ENCODE peak calls at places on chromosomes 3 and 15, in four cellular contexts. One of them, this sample, is unnamed.

GRCh38 chr3:178968996-178969700 is 102.5 kb downstream of the ZMAT3 start:
- DNase-seq in HepG2: no peak
- DNase-seq in GM12878: peak; percentile 46
- DNase-seq in K562: no peak
- DNase-seq in this sample: no peak

GRCh38 chr3:188266581-188267274 is 112.8 kb downstream of the LPP start:
- DNase-seq in GM12878: no peak
- DNase-seq in K562: no peak
- DNase-seq in HepG2: no peak
- DNase-seq in this sample: no peak

GRCh38 chr15:28107111-28107893 is 8.2 kb upstream of the OCA2 start:
- DNase-seq in K562: no peak
- DNase-seq in GM12878: no peak
- DNase-seq in HepG2: no peak
- DNase-seq in this sample: no peak

GRCh38 chr3:38755130-38755529 is 60.9 kb downstream of the SCN10A start:
- DNase-seq in K562: no peak
- DNase-seq in HepG2: no peak
- DNase-seq in GM12878: no peak
- DNase-seq in this sample: no peak

GRCh38 chr3:196740476-196741400 is 1.1 kb downstream of the PAK2 start:
- DNase-seq in K562: peak; percentile 14
- DNase-seq in GM12878: no peak
- DNase-seq in HepG2: peak; percentile 45
- DNase-seq in this sample: no peak

GRCh38 chr15:101273534-101273933 is 3.8 kb downstream of the SELENOS start:
- DNase-seq in K562: no peak
- DNase-seq in GM12878: no peak
- DNase-seq in HepG2: no peak
- DNase-seq in this sample: no peak

GRCh38 chr3:108407858-108408257 is 102.5 kb downstream of the MYH15 start:
- DNase-seq in HepG2: no peak
- DNase-seq in K562: no peak
- DNase-seq in GM12878: no peak
- DNase-seq in this sample: no peak

GRCh38 chr3:112090899-112091586 is 4.9 kb downstream of the C3orf52 start:
- DNase-seq in GM12878: no peak
- DNase-seq in K562: no peak
- DNase-seq in HepG2: no peak
- DNase-seq in this sample: no peak

GRCh38 chr3:43496740-43497375 is 125.0 kb downstream of the ANO10 start:
- DNase-seq in K562: no peak
- DNase-seq in HepG2: no peak
- DNase-seq in GM12878: no peak
- DNase-seq in this sample: no peak

GRCh38 chr3:81837071-81837593 is 75.7 kb upstream of the GBE1 start:
- DNase-seq in K562: no peak
- DNase-seq in GM12878: no peak
- DNase-seq in HepG2: no peak
- DNase-seq in this sample: peak; percentile 2

GRCh38 chr3:49715611-49716121 is 3.8 kb downstream of the AMIGO3 start:
- DNase-seq in K562: no peak
- DNase-seq in GM12878: no peak
- DNase-seq in HepG2: no peak
- DNase-seq in this sample: no peak

GRCh38 chr3:28698706-28699105 is 350.1 kb upstream of the AZI2 start:
- DNase-seq in HepG2: no peak
- DNase-seq in GM12878: no peak
- DNase-seq in K562: no peak
- DNase-seq in this sample: no peak

GRCh38 chr3:42276419-42277132 is 10.6 kb upstream of the CCK start:
- DNase-seq in HepG2: no peak
- DNase-seq in GM12878: peak; percentile 34
- DNase-seq in K562: no peak
- DNase-seq in this sample: no peak

GRCh38 chr3:39065197-39065596 is 13.4 kb downstream of the WDR48 start:
- DNase-seq in K562: peak; percentile 71
- DNase-seq in GM12878: no peak
- DNase-seq in HepG2: peak; percentile 29
- DNase-seq in this sample: peak; percentile 51

GRCh38 chr3:178236555-178237277 is 299.5 kb upstream of the KCNMB2 start:
- DNase-seq in GM12878: no peak
- DNase-seq in K562: no peak
- DNase-seq in HepG2: no peak
- DNase-seq in this sample: no peak

GRCh38 chr3:165466856-165467255 is 270.7 kb upstream of the SLITRK3 start:
- DNase-seq in K562: no peak
- DNase-seq in GM12878: no peak
- DNase-seq in HepG2: no peak
- DNase-seq in this sample: no peak

GRCh38 chr3:19947549-19948071 is 713 bp downstream of the RAB5A start:
- DNase-seq in HepG2: peak; percentile 42
- DNase-seq in K562: peak; percentile 66
- DNase-seq in GM12878: no peak
- DNase-seq in this sample: peak; percentile 62

GRCh38 chr3:88231207-88231606 is 81.4 kb downstream of the C3orf38 start:
- DNase-seq in HepG2: peak; percentile 2
- DNase-seq in GM12878: no peak
- DNase-seq in K562: no peak
- DNase-seq in this sample: no peak
- TF ChIP-seq POLR2AphosphoS2 in HepG2: no peak
- TF ChIP-seq POLR2AphosphoS2 in GM12878: no peak
- TF ChIP-seq POLR2AphosphoS2 in K562: no peak
- TF ChIP-seq POLR2AphosphoS2 in this sample: no peak

DNA sequence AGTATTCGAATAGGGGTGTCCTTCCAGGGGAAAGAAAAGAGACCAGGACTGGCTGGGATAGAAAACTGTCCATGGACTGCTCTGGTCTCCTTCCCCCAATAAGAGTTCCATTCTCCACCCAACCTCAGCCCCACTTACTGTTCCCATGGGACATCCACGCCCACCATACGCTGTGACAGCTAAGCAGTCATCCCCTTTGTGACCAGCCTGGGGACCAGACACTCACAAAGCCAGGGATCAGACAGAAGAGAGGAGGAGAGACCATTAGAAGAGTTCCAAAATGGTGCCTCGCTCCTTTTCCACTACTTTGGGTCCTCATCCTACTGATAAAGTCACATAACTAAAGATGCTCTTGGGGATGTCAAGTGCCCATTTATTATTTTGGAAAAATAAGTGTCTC is 27.6 kb upstream of the GNB5 start:
- DNase-seq in HepG2: no peak
- DNase-seq in GM12878: no peak
- DNase-seq in K562: no peak
- DNase-seq in this sample: no peak
- TF ChIP-seq POLR2AphosphoS2 in HepG2: no peak
- TF ChIP-seq POLR2AphosphoS2 in GM12878: no peak
- TF ChIP-seq POLR2AphosphoS2 in K562: no peak
- TF ChIP-seq POLR2AphosphoS2 in this sample: no peak

GRCh38 chr15:80127911-80128310 is 24.9 kb upstream of the FAH start:
- DNase-seq in K562: no peak
- DNase-seq in GM12878: no peak
- DNase-seq in HepG2: no peak
- DNase-seq in this sample: no peak

GRCh38 chr15:80118956-80119355 is 33.8 kb upstream of the FAH start:
- DNase-seq in HepG2: no peak
- DNase-seq in GM12878: no peak
- DNase-seq in K562: no peak
- DNase-seq in this sample: no peak

GRCh38 chr15:80121546-80121945 is 31.3 kb upstream of the FAH start:
- DNase-seq in K562: no peak
- DNase-seq in GM12878: no peak
- DNase-seq in HepG2: no peak
- DNase-seq in this sample: no peak

GRCh38 chr15:80120636-80121035 is 32.2 kb upstream of the FAH start:
- DNase-seq in GM12878: no peak
- DNase-seq in HepG2: no peak
- DNase-seq in K562: no peak
- DNase-seq in this sample: no peak

DNA sequence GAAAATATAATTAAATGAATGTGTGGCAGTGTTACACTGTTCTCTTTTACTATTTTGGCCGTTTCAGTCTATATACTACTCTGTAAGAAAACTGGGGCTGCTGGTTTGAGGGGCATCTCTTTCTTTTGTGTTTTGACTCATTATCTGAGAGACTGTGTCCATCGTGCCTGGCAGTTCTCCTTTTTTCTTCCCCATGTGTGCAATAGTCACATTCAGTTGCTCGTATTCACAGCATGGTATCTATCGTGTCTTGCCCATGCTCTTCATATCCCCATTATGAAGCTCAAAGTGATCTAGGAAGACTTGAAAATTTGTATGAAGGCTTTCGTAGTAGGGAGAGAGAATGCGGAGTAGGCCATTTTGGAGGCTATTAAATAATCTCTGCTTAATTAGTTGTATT is 29.8 kb upstream of the FAH start:
- DNase-seq in GM12878: no peak
- DNase-seq in K562: no peak
- DNase-seq in HepG2: no peak
- DNase-seq in this sample: no peak
- TF ChIP-seq POLR2AphosphoS2 in GM12878: no peak
- TF ChIP-seq POLR2AphosphoS2 in K562: no peak
- TF ChIP-seq POLR2AphosphoS2 in HepG2: no peak
- TF ChIP-seq POLR2AphosphoS2 in this sample: no peak

DNA sequence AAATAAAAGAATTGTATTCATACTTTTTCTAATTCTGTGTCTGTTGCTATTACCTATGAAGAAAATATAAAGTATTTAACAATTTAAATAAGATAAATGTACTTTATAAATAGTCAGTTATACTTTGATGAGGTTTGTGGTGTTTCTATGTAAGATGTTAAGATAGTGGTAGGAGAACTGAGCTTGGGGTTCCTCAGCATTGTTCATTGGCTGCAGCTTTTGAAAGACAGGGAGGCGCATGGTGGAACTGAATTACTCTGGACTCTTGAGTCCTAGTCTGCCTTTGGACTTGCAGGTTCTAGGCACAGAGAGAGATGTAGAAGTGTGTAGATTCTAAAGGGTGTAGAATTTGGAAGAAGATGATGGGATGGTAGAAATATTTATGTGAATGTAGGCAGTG is 23.1 kb downstream of the LMLN start:
- DNase-seq in GM12878: no peak
- DNase-seq in K562: no peak
- DNase-seq in HepG2: no peak
- DNase-seq in this sample: no peak
- TF ChIP-seq POLR2AphosphoS2 in GM12878: no peak
- TF ChIP-seq POLR2AphosphoS2 in K562: no peak
- TF ChIP-seq POLR2AphosphoS2 in HepG2: no peak
- TF ChIP-seq POLR2AphosphoS2 in this sample: no peak

GRCh38 chr3:136069933-136070332 is 104.4 kb downstream of the PPP2R3A start:
- DNase-seq in GM12878: no peak
- DNase-seq in HepG2: no peak
- DNase-seq in K562: no peak
- DNase-seq in this sample: no peak
- TF ChIP-seq POLR2AphosphoS2 in GM12878: no peak
- TF ChIP-seq POLR2AphosphoS2 in HepG2: no peak
- TF ChIP-seq POLR2AphosphoS2 in K562: no peak
- TF ChIP-seq POLR2AphosphoS2 in this sample: no peak

GRCh38 chr15:70778258-70779076 is 15.1 kb upstream of the UACA start:
- DNase-seq in HepG2: no peak
- DNase-seq in GM12878: no peak
- DNase-seq in K562: no peak
- DNase-seq in this sample: peak; percentile 73

GRCh38 chr15:70770863-70771262 is 7.5 kb upstream of the UACA start:
- DNase-seq in HepG2: no peak
- DNase-seq in K562: no peak
- DNase-seq in GM12878: no peak
- DNase-seq in this sample: peak; percentile 48

GRCh38 chr15:70772402-70772801 is 9.0 kb upstream of the UACA start:
- DNase-seq in HepG2: no peak
- DNase-seq in GM12878: no peak
- DNase-seq in K562: no peak
- DNase-seq in this sample: no peak

GRCh38 chr15:70777156-70777926 is 14.0 kb upstream of the UACA start:
- DNase-seq in K562: no peak
- DNase-seq in GM12878: no peak
- DNase-seq in HepG2: no peak
- DNase-seq in this sample: no peak

DNA sequence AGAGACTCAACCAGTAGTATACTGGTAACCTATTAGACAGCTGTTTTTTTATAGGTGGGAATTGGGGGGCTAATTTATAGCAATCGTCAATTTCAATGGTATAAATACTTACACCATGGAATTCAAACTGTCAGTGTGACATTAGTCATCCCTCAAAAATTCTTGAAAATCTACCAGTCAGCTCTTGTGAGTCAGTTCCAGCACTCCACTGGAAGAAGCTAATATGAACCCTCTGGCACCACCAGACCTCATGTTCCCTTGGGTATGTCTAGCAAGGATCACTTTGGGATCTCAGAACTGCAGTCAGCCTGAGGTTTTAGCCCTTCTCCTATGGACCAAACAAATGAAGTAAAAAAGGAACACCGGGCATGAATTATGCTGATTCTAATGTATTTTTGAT is 11.8 kb upstream of the UACA start:
- DNase-seq in K562: no peak
- DNase-seq in HepG2: no peak
- DNase-seq in GM12878: no peak
- DNase-seq in this sample: peak; percentile 36
- TF ChIP-seq POLR2AphosphoS2 in K562: no peak
- TF ChIP-seq POLR2AphosphoS2 in HepG2: no peak
- TF ChIP-seq POLR2AphosphoS2 in GM12878: no peak
- TF ChIP-seq POLR2AphosphoS2 in this sample: no peak

DNA sequence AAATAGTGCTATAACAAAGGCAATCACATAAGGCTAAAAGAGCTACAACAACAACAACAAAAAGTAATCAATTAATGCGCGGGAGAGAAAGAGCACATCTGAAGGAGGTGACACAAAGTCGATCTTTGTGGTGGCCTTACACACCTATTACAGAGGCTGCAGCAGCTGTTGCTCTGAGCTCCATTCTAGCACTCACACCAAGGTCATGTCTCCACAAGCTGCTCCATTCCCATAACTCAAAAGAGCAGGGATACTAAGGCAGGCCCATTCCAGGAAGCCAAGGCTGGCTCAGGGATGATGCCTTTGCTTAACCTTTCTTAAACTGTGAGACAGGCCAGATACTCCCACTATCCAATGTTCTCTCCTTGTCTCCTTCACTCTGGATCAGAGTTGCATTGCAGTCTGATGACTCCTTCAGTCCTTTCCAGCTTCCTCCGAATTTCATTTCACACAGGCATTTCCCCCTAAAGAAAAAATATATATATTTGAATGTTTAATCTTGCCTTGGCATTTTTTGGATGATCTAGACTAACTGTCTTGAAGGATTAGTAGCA is 52.7 kb downstream of the SNTN start:
- DNase-seq in GM12878: no peak
- DNase-seq in HepG2: no peak
- DNase-seq in K562: no peak
- DNase-seq in this sample: no peak
- TF ChIP-seq POLR2AphosphoS2 in GM12878: no peak
- TF ChIP-seq POLR2AphosphoS2 in HepG2: no peak
- TF ChIP-seq POLR2AphosphoS2 in K562: no peak
- TF ChIP-seq POLR2AphosphoS2 in this sample: no peak

GRCh38 chr3:113631143-113631542 is 65.3 kb downstream of the USF3 start:
- DNase-seq in HepG2: no peak
- DNase-seq in K562: no peak
- DNase-seq in GM12878: no peak
- DNase-seq in this sample: no peak
- TF ChIP-seq POLR2AphosphoS2 in HepG2: no peak
- TF ChIP-seq POLR2AphosphoS2 in K562: no peak
- TF ChIP-seq POLR2AphosphoS2 in GM12878: no peak
- TF ChIP-seq POLR2AphosphoS2 in this sample: no peak